ENCODE peak calls at places on chromosomes 5 and 9, in four cellular contexts. N is Calu3, D is WTC11, R is thoracic aorta. K is an unnamed sample.

GRCh38 chr9:134396825-134397224 is 70.6 kb downstream of the RXRA start:
- DNase-seq in N (no peak), D (no peak), R (no peak), K (no peak)

GRCh38 chr5:61100425-61100824 is 61.8 kb downstream of the SMIM15 start:
- DNase-seq in N (no peak), D (no peak), R (no peak), K (no peak)

GRCh38 chr5:156835905-156836304 is 14.2 kb upstream of the PPP1R2B start:
- DNase-seq in N (peak), D (peak), R (no peak), K (no peak)

GRCh38 chr5:1325870-1326546 is 18.9 kb downstream of the CLPTM1L start:
- DNase-seq in N (no peak), D (no peak), R (no peak), K (no peak)

GRCh38 chr9:88106492-88106891 is 31.8 kb downstream of the SPATA31C2 start:
- DNase-seq in N (peak), D (peak), R (no peak), K (no peak)

GRCh38 chr5:53360811-53361210 is 119.6 kb upstream of the FST start:
- DNase-seq in N (peak), D (no peak), R (no peak), K (no peak)

GRCh38 chr5:91898865-91899264 is 515.7 kb upstream of the ARRDC3 start:
- DNase-seq in N (no peak), D (no peak), R (no peak), K (no peak)

GRCh38 chr9:72931437-72931836 is 21.4 kb downstream of the ALDH1A1 start:
- DNase-seq in N (no peak), D (no peak), R (no peak), K (no peak)

GRCh38 chr9:127949827-127950512 is 12.3 kb upstream of the DPM2 start:
- DNase-seq in N (no peak), D (no peak), R (no peak), K (no peak)

GRCh38 chr5:132753135-132753987 is 6.1 kb downstream of the CCNI2 start:
- DNase-seq in N (peak), D (peak), R (no peak), K (no peak)

GRCh38 chr9:37337301-37337905 is 85.1 kb upstream of the GRHPR start:
- DNase-seq in N (no peak), D (no peak), R (no peak), K (no peak)

GRCh38 chr9:32550609-32551490 is 1.3 kb upstream of the SMIM27 start:
- DNase-seq in N (peak), D (peak), R (peak), K (peak)
- TF ChIP-seq CTCF in N (no peak), D (no peak), R (peak), K (no peak)

GRCh38 chr5:41707853-41708603 is 162.2 kb downstream of the OXCT1 start:
- DNase-seq in N (no peak), D (peak), R (no peak), K (no peak)
- TF ChIP-seq CTCF in N (no peak), D (no peak), R (no peak), K (no peak)

DNA sequence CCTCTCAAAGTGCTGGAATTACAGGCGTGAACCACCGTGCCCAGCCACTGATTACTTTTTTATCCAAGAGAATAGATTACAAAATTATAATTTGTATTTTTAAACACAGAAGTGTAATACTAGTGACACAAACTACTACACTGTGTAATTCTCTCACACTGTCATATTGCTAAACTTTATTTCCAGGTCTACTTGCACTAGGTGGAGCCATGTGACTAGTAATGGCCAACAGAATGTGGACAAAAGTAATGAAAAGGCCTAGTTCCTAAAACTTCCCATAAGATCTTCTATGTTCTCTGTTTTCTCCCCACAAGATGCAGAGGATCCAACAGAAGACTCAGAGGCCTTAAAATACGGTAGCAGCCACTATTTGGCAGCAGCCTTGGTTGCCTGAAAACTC is 27.3 kb downstream of the NADK2 start:
- DNase-seq in N (no peak), D (no peak), R (no peak), K (no peak)
- TF ChIP-seq CTCF in N (no peak), D (no peak), R (no peak), K (no peak)

GRCh38 chr9:104091708-104092107 is 2.4 kb upstream of the SMC2 start:
- DNase-seq in N (no peak), D (no peak), R (no peak), K (no peak)
- TF ChIP-seq CTCF in N (no peak), D (no peak), R (peak), K (no peak)

GRCh38 chr9:97672403-97672802 is 24.7 kb downstream of the XPA start:
- DNase-seq in N (no peak), D (no peak), R (no peak), K (no peak)
- TF ChIP-seq CTCF in N (no peak), D (no peak), R (no peak), K (no peak)

GRCh38 chr9:21994996-21995651 is 533 bp downstream of the CDKN2B-AS1 start:
- DNase-seq in N (peak), D (peak), R (no peak), K (no peak)
- TF ChIP-seq CTCF in N (no peak), D (no peak), R (no peak), K (no peak)

GRCh38 chr5:112216140-112216539 is 202.9 kb downstream of the EPB41L4A start:
- DNase-seq in N (no peak), D (no peak), R (no peak), K (no peak)

GRCh38 chr5:112208699-112209615 is 210.1 kb downstream of the EPB41L4A start:
- DNase-seq in N (no peak), D (no peak), R (no peak), K (no peak)

GRCh38 chr5:112205840-112206239 is 213.2 kb downstream of the EPB41L4A start:
- DNase-seq in N (no peak), D (peak), R (no peak), K (no peak)

GRCh38 chr5:112210430-112211005 is 208.6 kb downstream of the EPB41L4A start:
- DNase-seq in N (peak), D (peak), R (peak), K (no peak)
- TF ChIP-seq CTCF in N (peak), D (peak), R (peak), K (no peak)

K was measured in omental fat pad.